ENCODE peak calls at places on chromosome 22, in five cellular contexts. C is cardiac fibroblast, X is brain microvascular endothelial cell, V is cardiac muscle cell, Z is epithelial cell of esophagus. G is an unnamed sample.

GRCh38 chr22:27867114-27867957 is 51.7 kb downstream of the PITPNB start:
- DNase-seq in C (peak), X (peak), V (no peak), Z (peak), G (no peak)

GRCh38 chr22:23756891-23757290 is 2.7 kb upstream of the VPREB3 start:
- DNase-seq in V (no peak), Z (no peak), X (no peak), C (no peak), G (no peak)

GRCh38 chr22:46574993-46575914 is 37.8 kb upstream of the CELSR1 start:
- DNase-seq in Z (peak), C (peak), X (no peak), V (peak), G (peak)

GRCh38 chr22:27310966-27311665 is 490.4 kb downstream of the MN1 start:
- DNase-seq in Z (no peak), X (no peak), C (no peak), V (peak), G (no peak)

GRCh38 chr22:41919357-41920224 is 4.7 kb upstream of the SHISA8 start:
- DNase-seq in V (peak), Z (peak), X (peak), C (peak), G (no peak)

GRCh38 chr22:40345801-40346177 is 511 bp upstream of the ADSL start:
- DNase-seq in Z (peak), X (no peak), V (peak), C (peak), G (no peak)

GRCh38 chr22:45238431-45239377 is 2.0 kb downstream of the KIAA0930 start:
- DNase-seq in V (no peak), Z (no peak), X (no peak), C (no peak), G (peak)

GRCh38 chr22:22030493-22031182 is 48.1 kb upstream of the TOP3B start:
- DNase-seq in V (peak), X (no peak), Z (peak), C (peak), G (no peak)

GRCh38 chr22:42927966-42928365 is 70.9 kb upstream of the ARFGAP3 start:
- DNase-seq in Z (no peak), X (no peak), C (no peak), V (no peak), G (no peak)

GRCh38 chr22:19962909-19963806 is 21.5 kb upstream of the TXNRD2 start:
- DNase-seq in X (peak), Z (peak), C (no peak), V (no peak), G (peak)

GRCh38 chr22:33569547-33569946 is 350.7 kb downstream of the LARGE1 start:
- DNase-seq in X (no peak), Z (no peak), V (peak), C (no peak), G (no peak)

GRCh38 chr22:22452211-22452610 is 56.3 kb downstream of the ZNF280B start:
- DNase-seq in C (no peak), V (no peak), X (no peak), Z (no peak), G (no peak)

GRCh38 chr22:19204640-19205039 is 26.1 kb upstream of the SLC25A1 start:
- DNase-seq in C (no peak), V (no peak), X (no peak), Z (no peak), G (no peak)

GRCh38 chr22:20080776-20081654 is 974 bp downstream of the DGCR8 start:
- DNase-seq in V (peak), C (peak), Z (peak), X (peak), G (peak)

GRCh38 chr22:26550498-26551033 is 38.3 kb upstream of the TFIP11 start:
- DNase-seq in V (no peak), C (peak), Z (no peak), X (peak), G (no peak)

GRCh38 chr22:23781533-23781932 is 5.2 kb upstream of the SMARCB1 start:
- DNase-seq in X (peak), V (no peak), C (peak), Z (peak), G (no peak)

GRCh38 chr22:22021160-22021750 is 38.7 kb upstream of the TOP3B start:
- DNase-seq in C (no peak), V (no peak), Z (peak), X (no peak), G (no peak)

GRCh38 chr22:20131856-20132685 is 467 bp downstream of the ZDHHC8 start:
- DNase-seq in C (peak), Z (no peak), X (no peak), V (no peak), G (no peak)

GRCh38 chr22:26994801-26995200 is 337.4 kb downstream of the MIAT start:
- DNase-seq in X (no peak), V (no peak), Z (no peak), C (no peak), G (no peak)

GRCh38 chr22:45125198-45125597 is 38.5 kb upstream of the NUP50 start:
- DNase-seq in V (no peak), X (peak), Z (no peak), C (peak), G (no peak)

GRCh38 chr22:41380993-41381328 is 781 bp upstream of the TEF start:
- DNase-seq in Z (peak), C (peak), X (peak), V (peak), G (peak)

GRCh38 chr22:16818538-16818937 is 6.7 kb downstream of the XKR3 start:
- DNase-seq in Z (no peak), V (no peak), X (no peak), C (no peak), G (no peak)

GRCh38 chr22:48322907-48323306 is 1504.8 kb downstream of the BRD1 start:
- DNase-seq in X (no peak), Z (no peak), C (no peak), V (no peak), G (no peak)

GRCh38 chr22:32202539-32203180 is 2.2 kb downstream of the RFPL2 start:
- DNase-seq in C (peak), Z (peak), V (peak), X (peak), G (peak)

GRCh38 chr22:32967285-32968101 is 90.7 kb downstream of the SYN3 start:
- DNase-seq in C (no peak), Z (no peak), X (no peak), V (no peak), G (no peak)

DNA sequence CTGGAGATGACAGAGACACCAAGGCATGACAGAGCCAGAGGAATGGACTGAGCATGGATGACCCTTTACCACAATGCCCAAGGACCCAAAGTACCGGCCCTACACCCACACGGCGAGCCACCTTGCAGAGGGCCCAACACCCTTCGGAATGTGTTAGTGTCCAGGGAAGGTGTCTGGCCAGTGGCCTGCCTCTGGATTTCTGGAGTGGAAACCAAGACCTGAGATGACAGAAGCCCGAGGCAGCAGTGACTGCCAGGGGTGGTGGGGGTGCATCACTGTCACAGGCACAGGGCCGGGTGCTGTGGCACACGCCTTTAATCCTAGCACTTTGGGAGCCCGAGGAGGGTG is 28.7 kb downstream of the PDGFB start:
- DNase-seq in C (no peak), V (no peak), Z (no peak), X (no peak), G (no peak)
- TF ChIP-seq CTCF in C (no peak), V (no peak), Z (no peak), X (no peak), G (no peak)

GRCh38 chr22:37562049-37562784 is 1.9 kb downstream of the CDC42EP1 start:
- DNase-seq in Z (no peak), V (no peak), C (no peak), X (no peak), G (no peak)

GRCh38 chr22:37564111-37564711 is 3.9 kb downstream of the CDC42EP1 start:
- DNase-seq in Z (peak), V (no peak), X (no peak), C (peak), G (no peak)

GRCh38 chr22:37561209-37562048 is 1.1 kb downstream of the CDC42EP1 start:
- DNase-seq in C (peak), Z (peak), X (peak), V (peak), G (no peak)

GRCh38 chr22:37565830-37566229 is 5.5 kb downstream of the CDC42EP1 start:
- DNase-seq in C (no peak), Z (no peak), X (no peak), V (no peak), G (no peak)

DNA sequence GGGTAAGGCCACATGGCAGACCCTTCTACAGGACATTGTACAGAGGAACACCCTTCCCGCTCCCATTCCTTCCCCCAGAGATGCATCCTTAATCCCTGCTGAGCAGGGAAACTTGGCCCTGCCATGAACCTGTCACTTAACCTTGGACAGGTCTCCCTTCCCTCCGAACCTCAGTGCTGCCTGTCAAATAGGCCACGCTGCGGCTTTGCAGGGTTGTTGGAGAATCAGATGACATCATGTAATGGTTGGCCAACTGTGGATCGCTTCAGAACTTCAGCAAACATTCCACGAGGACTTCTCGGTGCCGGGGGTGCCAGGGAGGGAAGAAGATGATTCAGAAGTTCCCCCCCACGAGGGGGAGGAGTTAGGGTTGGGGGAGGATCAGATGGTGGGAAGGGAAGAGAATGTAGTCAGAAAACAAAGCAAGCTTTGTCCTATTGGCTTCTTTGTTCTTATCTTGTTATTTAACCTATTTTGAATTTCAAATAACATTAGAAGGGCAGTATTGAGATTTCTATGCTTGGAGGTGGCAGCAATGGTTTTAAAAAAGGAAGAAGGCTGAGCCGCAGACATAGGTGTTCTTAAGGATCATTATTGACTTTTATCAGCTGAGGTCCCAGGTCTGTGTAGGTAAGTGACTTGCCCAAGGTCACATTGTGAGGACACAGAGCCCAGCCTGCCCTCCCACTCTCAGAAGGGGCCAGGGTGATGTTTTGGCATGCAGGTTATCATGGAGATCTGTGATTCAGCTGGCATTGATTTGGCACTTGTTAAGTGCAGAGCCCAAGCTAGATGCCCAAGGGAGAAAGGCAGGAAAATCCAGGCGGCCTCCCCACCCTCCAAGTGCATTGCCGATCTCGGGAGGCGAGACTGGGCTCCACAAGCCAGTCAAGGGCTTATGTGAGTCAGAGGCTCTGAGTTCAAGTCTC is 3.1 kb downstream of the CDC42EP1 start:
- DNase-seq in V (no peak), X (peak), Z (peak), C (peak), G (no peak)
- H3K4me3 ChIP-seq in V (no peak), X (peak), Z (no peak), C (peak), G (no peak)

GRCh38 chr22:44003776-44004460 is 20.2 kb upstream of the PARVB start:
- DNase-seq in V (peak), X (no peak), Z (no peak), C (no peak), G (no peak)
- TF ChIP-seq CTCF in V (peak), X (peak), Z (no peak), C (peak), G (no peak)

GRCh38 chr22:50621491-50621880 is 6.5 kb downstream of the ARSA start:
- DNase-seq in V (no peak), C (no peak), Z (no peak), X (no peak), G (no peak)
- H3K4me3 ChIP-seq in V (peak), C (no peak), Z (peak), X (no peak), G (peak)

G was measured in LNCaP clone FGC.